ENCODE peak calls at places on chromosomes 2 and 18, in four cellular contexts. P is B cell, R is HEK293T, F is NCI-H524 treated with DMSO at 0.1 percent for 48 hours. C is an unnamed sample.

GRCh38 chr18:2881088-2881487 is 34.3 kb downstream of the EMILIN2 start:
- DNase-seq in R (no peak), P (no peak), F (no peak), C (no peak)

GRCh38 chr2:216632952-216633615 is at the start of gene IGFBP2:
- DNase-seq in P (no peak), F (no peak), R (peak), C (no peak)

GRCh38 chr2:10876963-10877362 is 34.8 kb upstream of the KCNF1 start:
- DNase-seq in F (no peak), P (no peak), R (no peak), C (no peak)

GRCh38 chr2:85589982-85590791 is 5.4 kb upstream of the RNF181 start:
- DNase-seq in R (no peak), F (no peak), P (no peak), C (no peak)

GRCh38 chr2:7191927-7192326 is 274.7 kb downstream of the RNF144A start:
- DNase-seq in P (no peak), F (peak), R (no peak), C (no peak)

GRCh38 chr18:12747530-12748315 is 44.9 kb downstream of the PSMG2 start:
- DNase-seq in P (no peak), F (no peak), R (no peak), C (no peak)

GRCh38 chr2:69054431-69054830 is 41.5 kb downstream of the ANTXR1 start:
- DNase-seq in R (no peak), P (no peak), F (no peak), C (no peak)

GRCh38 chr2:11921030-11921583 is 174.7 kb downstream of the LPIN1 start:
- DNase-seq in P (no peak), F (no peak), R (no peak), C (no peak)

GRCh38 chr2:195477248-195477995 is 179.6 kb upstream of the SLC39A10 start:
- DNase-seq in R (no peak), F (no peak), P (no peak), C (no peak)

GRCh38 chr2:152715854-152716428 is 1.3 kb downstream of the PRPF40A start:
- DNase-seq in F (no peak), R (peak), P (no peak), C (no peak)